ENCODE peak calls at places on chromosome 12, in nine cellular contexts. Z is kidney; Y is epithelial cell of esophagus; F is esophagus squamous epithelium; O is GM23338; G is HL-60; I is thoracic aorta; J is fibroblast of mammary gland; B is CD8-positive, alpha-beta T cell. N is an unnamed sample.

GRCh38 chr12:75750950-75751349 is 239.5 kb upstream of the KRR1 start:
- DNase-seq in I (no peak), B (no peak), G (no peak), Y (no peak), Z (no peak), J (peak), F (no peak), O (no peak), N (peak)

GRCh38 chr12:5165296-5165970 is 121.8 kb downstream of the KCNA5 start:
- DNase-seq in O (no peak), Z (no peak), Y (no peak), I (no peak), B (no peak), J (no peak), F (no peak), G (no peak), N (no peak)

GRCh38 chr12:126384029-126384564 is 1318.9 kb downstream of the AACS start:
- DNase-seq in I (no peak), B (no peak), Y (no peak), F (no peak), G (no peak), O (no peak), J (no peak), Z (no peak), N (no peak)

GRCh38 chr12:7058163-7058845 is 2.2 kb upstream of the C1S start:
- DNase-seq in Y (no peak), J (no peak), O (no peak), I (no peak), Z (no peak), F (no peak), G (no peak), B (no peak), N (no peak)

GRCh38 chr12:28424965-28425364 is 234.7 kb downstream of the CCDC91 start:
- DNase-seq in O (no peak), Y (peak), F (no peak), I (no peak), G (no peak), J (peak), Z (no peak), B (no peak), N (peak)

GRCh38 chr12:120614873-120615272 is 25.6 kb upstream of the CABP1 start:
- DNase-seq in O (no peak), F (no peak), Y (no peak), J (no peak), B (no peak), Z (no peak), G (no peak), I (no peak), N (no peak)

GRCh38 chr12:4567073-4567881 is 5.3 kb downstream of the DYRK4 start:
- DNase-seq in Z (no peak), B (no peak), J (no peak), O (no peak), I (no peak), G (peak), Y (no peak), F (no peak), N (no peak)

GRCh38 chr12:104710940-104711725 is 247.0 kb downstream of the SLC41A2 start:
- DNase-seq in O (no peak), I (no peak), B (no peak), Y (peak), G (no peak), J (peak), Z (no peak), F (no peak), N (peak)

GRCh38 chr12:116662612-116663144 is 75.2 kb downstream of the SPRING1 start:
- DNase-seq in Y (no peak), B (no peak), I (no peak), J (no peak), F (no peak), Z (peak), G (peak), O (peak), N (no peak)

GRCh38 chr12:78918221-78918620 is 53.6 kb downstream of the SYT1 start:
- DNase-seq in Y (no peak), J (no peak), O (no peak), I (no peak), F (no peak), B (no peak), G (no peak), Z (no peak), N (no peak)

GRCh38 chr12:119695034-119695433 is 27.1 kb downstream of the PRKAB1 start:
- DNase-seq in G (no peak), O (peak), Y (peak), B (no peak), F (no peak), Z (no peak), J (no peak), I (no peak), N (peak)

GRCh38 chr12:62854024-62854423 is 80.9 kb downstream of the PPM1H start:
- DNase-seq in Z (no peak), G (no peak), I (no peak), F (no peak), B (no peak), Y (no peak), J (no peak), O (no peak), N (no peak)

GRCh38 chr12:79778802-79779201 is 88.0 kb upstream of the PAWR start:
- DNase-seq in J (no peak), G (no peak), O (no peak), B (no peak), F (no peak), I (no peak), Y (no peak), Z (no peak), N (no peak)

GRCh38 chr12:95173392-95174251 is 43.6 kb downstream of the FGD6 start:
- DNase-seq in J (peak), O (no peak), I (no peak), G (no peak), B (no peak), Z (peak), F (no peak), Y (peak), N (peak)

GRCh38 chr12:58487280-58488141 is 432.8 kb downstream of the LRIG3 start:
- DNase-seq in Y (no peak), J (peak), Z (no peak), O (no peak), I (no peak), G (no peak), B (no peak), F (no peak), N (peak)

GRCh38 chr12:47950856-47951468 is 12.4 kb upstream of the TMEM106C start:
- DNase-seq in Z (no peak), J (no peak), Y (peak), O (no peak), F (no peak), G (no peak), B (no peak), I (no peak), N (no peak)

GRCh38 chr12:50711018-50711527 is 52.8 kb upstream of the ATF1 start:
- DNase-seq in Z (no peak), O (no peak), G (no peak), Y (no peak), I (no peak), J (no peak), B (no peak), F (no peak), N (no peak)

GRCh38 chr12:98752726-98753125 is 107.6 kb downstream of the APAF1 start:
- DNase-seq in F (no peak), I (no peak), J (peak), O (no peak), G (no peak), Z (no peak), Y (peak), B (no peak), N (peak)

GRCh38 chr12:87196329-87196728 is 832.9 kb downstream of the C12orf50 start:
- DNase-seq in I (no peak), G (no peak), Z (no peak), Y (no peak), B (no peak), J (peak), O (no peak), F (no peak), N (peak)

GRCh38 chr12:62078020-62078419 is 182.2 kb upstream of the USP15 start:
- DNase-seq in O (peak), Z (no peak), J (no peak), I (no peak), Y (no peak), G (no peak), B (no peak), F (no peak), N (no peak)

GRCh38 chr12:51549637-51550036 is 41.4 kb upstream of the SCN8A start:
- DNase-seq in F (no peak), B (no peak), Y (no peak), I (no peak), J (peak), G (no peak), Z (no peak), O (no peak), N (no peak)

GRCh38 chr12:1779783-1780182 is 40.6 kb upstream of the LRTM2 start:
- DNase-seq in F (no peak), I (no peak), G (no peak), O (no peak), B (no peak), J (peak), Z (no peak), Y (no peak), N (peak)

GRCh38 chr12:109577311-109577710 is 3.7 kb downstream of the MVK start:
- DNase-seq in Y (no peak), O (no peak), F (no peak), Z (no peak), I (no peak), B (no peak), G (no peak), J (no peak), N (no peak)

GRCh38 chr12:27523305-27523641 is 733 bp upstream of the PPFIBP1 start:
- DNase-seq in I (no peak), G (no peak), F (no peak), O (no peak), B (no peak), Z (no peak), Y (no peak), J (peak), N (no peak)

GRCh38 chr12:104656921-104657320 is 200.2 kb downstream of the CHST11 start:
- DNase-seq in J (peak), Y (peak), G (no peak), I (no peak), F (no peak), O (no peak), Z (no peak), B (no peak), N (peak)

GRCh38 chr12:104282109-104282508 is 21.4 kb upstream of the EID3 start:
- DNase-seq in G (no peak), F (no peak), I (no peak), J (no peak), Z (no peak), Y (no peak), O (no peak), B (no peak), N (peak)

GRCh38 chr12:130839770-130840355 is 813 bp upstream of the STX2 start:
- DNase-seq in J (no peak), G (no peak), I (no peak), F (no peak), Y (no peak), O (no peak), Z (no peak), B (no peak), N (no peak)

GRCh38 chr12:52382854-52383253 is 2.6 kb downstream of the KRT84 start:
- DNase-seq in I (no peak), Z (no peak), J (no peak), G (no peak), O (no peak), Y (no peak), F (no peak), B (no peak), N (no peak)

GRCh38 chr12:116087962-116088361 is 189.5 kb downstream of the MED13L start:
- DNase-seq in I (no peak), G (no peak), F (no peak), B (no peak), J (no peak), O (no peak), Z (no peak), Y (no peak), N (no peak)

GRCh38 chr12:13203028-13203922 is 6.7 kb downstream of the EMP1 start:
- DNase-seq in J (peak), F (no peak), B (no peak), Y (no peak), I (no peak), Z (no peak), O (peak), G (no peak), N (peak)

GRCh38 chr12:28966049-28966778 is 182.9 kb upstream of the FAR2 start:
- DNase-seq in Z (no peak), J (peak), B (no peak), F (no peak), Y (peak), G (no peak), I (no peak), O (no peak), N (peak)

GRCh38 chr12:68745376-68745903 is 536 bp upstream of the SLC35E3 start:
- DNase-seq in B (no peak), O (no peak), J (no peak), F (no peak), G (no peak), Z (no peak), I (no peak), Y (no peak), N (no peak)

GRCh38 chr12:38424436-38424835 is 107.9 kb downstream of the ALG10B start:
- DNase-seq in Y (peak), B (no peak), I (no peak), J (no peak), F (no peak), O (no peak), G (no peak), Z (no peak), N (no peak)

GRCh38 chr12:127416796-127417195 is 850.2 kb upstream of the TMEM132C start:
- DNase-seq in F (no peak), Z (no peak), J (peak), Y (peak), B (no peak), O (no peak), G (no peak), I (no peak), N (no peak)

GRCh38 chr12:111773801-111774551 is 7.2 kb downstream of the ALDH2 start:
- DNase-seq in Z (peak), J (peak), Y (peak), F (no peak), B (no peak), G (no peak), O (no peak), I (no peak), N (peak)

GRCh38 chr12:88597361-88597760 is 17.1 kb upstream of the KITLG start:
- DNase-seq in I (no peak), Z (no peak), B (no peak), F (no peak), G (no peak), O (no peak), Y (no peak), J (no peak), N (no peak)

GRCh38 chr12:1592444-1593231 is 1.7 kb downstream of the FBXL14 start:
- DNase-seq in O (peak), F (no peak), B (peak), G (no peak), I (no peak), Y (peak), Z (peak), J (peak), N (peak)

GRCh38 chr12:45726594-45727300 is 2.8 kb upstream of the ARID2 start:
- DNase-seq in Y (peak), I (no peak), G (no peak), O (peak), F (no peak), J (peak), B (peak), Z (peak), N (peak)
- TF ChIP-seq CTCF in Y (no peak), I (no peak), G (no peak), O (no peak), F (no peak), J (no peak), B (no peak), Z (no peak), N (no peak)

GRCh38 chr12:21938879-21939278 is 2.3 kb downstream of the ABCC9 start:
- DNase-seq in F (no peak), G (no peak), I (no peak), B (no peak), J (no peak), Z (no peak), Y (no peak), O (no peak), N (peak)

GRCh38 chr12:21941522-21942376 is 523 bp upstream of the ABCC9 start:
- DNase-seq in F (no peak), Z (peak), O (peak), G (no peak), B (no peak), I (no peak), J (peak), Y (peak), N (peak)

GRCh38 chr12:21940972-21941521 is at the start of gene ABCC9:
- DNase-seq in I (no peak), Y (peak), O (peak), F (no peak), G (no peak), B (no peak), J (peak), Z (peak), N (peak)

GRCh38 chr12:21940549-21940948 is 677 bp downstream of the ABCC9 start:
- DNase-seq in Z (no peak), F (no peak), O (peak), G (no peak), B (no peak), Y (no peak), I (no peak), J (peak), N (no peak)

GRCh38 chr12:21939435-21939834 is 1.8 kb downstream of the ABCC9 start:
- DNase-seq in Z (no peak), B (no peak), Y (no peak), F (no peak), I (no peak), G (no peak), O (peak), J (no peak), N (no peak)
- H3K4me3 ChIP-seq in Z (peak), B (no peak), Y (no peak), F (peak), I (peak), G (no peak), O (no peak), J (no peak), N (no peak)

GRCh38 chr12:65308001-65308400 is 29.5 kb downstream of the MSRB3 start:
- DNase-seq in I (no peak), Z (no peak), G (no peak), B (no peak), J (peak), F (no peak), O (no peak), Y (peak), N (peak)

GRCh38 chr12:65308601-65309071 is 30.2 kb downstream of the MSRB3 start:
- DNase-seq in O (no peak), Y (peak), J (peak), G (no peak), B (no peak), F (no peak), Z (no peak), I (no peak), N (peak)

GRCh38 chr12:65318186-65318685 is 39.8 kb downstream of the MSRB3 start:
- DNase-seq in Z (no peak), F (no peak), Y (no peak), B (no peak), G (no peak), J (no peak), O (peak), I (no peak), N (no peak)

GRCh38 chr12:65311260-65311659 is 32.8 kb downstream of the MSRB3 start:
- DNase-seq in Z (no peak), I (no peak), F (no peak), O (no peak), Y (no peak), B (no peak), J (no peak), G (no peak), N (no peak)

DNA sequence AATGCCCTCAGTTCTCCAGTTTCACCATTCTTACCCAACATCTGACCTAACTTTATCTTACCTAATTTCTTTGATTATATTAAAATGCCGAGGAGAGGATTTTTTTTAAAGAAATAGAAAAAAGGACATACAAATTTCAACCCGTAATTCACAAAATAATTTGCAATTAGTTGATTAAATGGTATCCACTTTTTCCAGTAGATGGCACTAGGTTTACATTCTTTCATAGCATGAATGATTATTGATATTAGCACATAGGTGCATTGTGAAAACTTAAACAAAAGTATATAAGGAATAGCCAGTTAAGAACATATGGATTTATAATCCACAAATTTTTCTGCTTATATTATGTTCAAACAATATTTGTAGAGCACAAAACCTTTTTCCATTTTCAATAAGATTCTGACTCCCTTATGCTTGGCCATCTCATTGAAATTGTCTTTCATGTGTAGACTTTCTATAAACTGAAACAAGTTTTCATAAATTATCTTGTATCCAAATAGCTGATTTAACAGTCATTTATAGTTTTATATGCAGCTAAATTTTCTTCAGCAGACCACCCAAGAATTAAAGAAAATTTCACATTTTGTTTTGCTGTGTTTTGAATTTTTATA is 35.3 kb downstream of the MSRB3 start:
- DNase-seq in B (no peak), O (peak), G (no peak), Y (peak), Z (no peak), J (peak), F (no peak), I (no peak), N (peak)
- TF ChIP-seq CTCF in B (no peak), O (no peak), G (peak), Y (no peak), Z (peak), J (peak), F (no peak), I (no peak), N (peak)

DNA sequence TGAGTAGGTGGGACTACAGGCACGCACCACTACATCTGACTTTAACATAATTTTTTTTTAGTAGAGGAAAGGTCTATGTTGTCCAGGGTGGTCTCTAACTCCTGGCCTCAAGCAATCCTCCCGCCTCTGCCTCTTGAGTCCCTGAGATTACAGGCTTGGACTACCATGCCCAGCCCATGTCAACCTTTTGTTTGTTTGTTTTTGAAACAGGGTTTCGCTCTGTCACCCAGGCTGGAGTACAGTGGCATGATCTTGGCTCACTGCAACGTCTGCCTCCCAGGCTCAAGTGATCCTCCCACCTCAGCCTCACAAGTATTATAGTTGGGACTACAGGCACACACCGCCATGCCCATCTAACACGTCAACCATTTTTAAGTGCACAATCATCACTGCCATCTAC is 29.2 kb downstream of the PITPNM2 start:
- DNase-seq in Y (no peak), O (no peak), I (no peak), Z (no peak), J (no peak), B (no peak), G (no peak), F (no peak), N (no peak)
- H3K4me3 ChIP-seq in Y (no peak), O (no peak), I (no peak), Z (no peak), J (no peak), B (no peak), G (no peak), F (no peak), N (no peak)

N was measured in cardiac fibroblast.